ENCODE peak calls at places on chromosomes 12 and 14, in eight cellular contexts. N is T47D; H is activated naive CD4-positive, alpha-beta T cell treated with anti-CD3 and anti-CD28 coated beads, Interleukin-2, amount 50 U/mL, for 16 hours; K is G401; B is NT2/D1; J is dermis microvascular lymphatic vessel endothelial cell; R is fibroblast of mammary gland; T is germinal center. D is an unnamed sample.

GRCh38 chr12:116434155-116435065 is 124.8 kb upstream of the MAP1LC3B2 start:
- DNase-seq in N (peak; percentile 95), H (no peak), K (peak; percentile 53), B (no peak), J (peak; percentile 67), R (peak; percentile 92), T (no peak), D (no peak)

GRCh38 chr14:70555890-70556289 is 21.1 kb upstream of the ADAM20 start:
- DNase-seq in N (no peak), H (no peak), K (no peak), B (no peak), J (peak; percentile 17), R (peak; percentile 33), T (no peak), D (no peak)

GRCh38 chr12:47068539-47068938 is 10.9 kb upstream of the PCED1B start:
- DNase-seq in N (no peak), H (no peak), K (peak; percentile 38), B (no peak), J (no peak), R (peak; percentile 84), T (no peak), D (no peak)

GRCh38 chr12:67400742-67401141 is 131.6 kb downstream of the CAND1 start:
- DNase-seq in N (no peak), H (no peak), K (no peak), B (no peak), J (no peak), R (no peak), T (no peak), D (no peak)

GRCh38 chr12:119235352-119235751 is 56.6 kb downstream of the HSPB8 start:
- DNase-seq in N (no peak), H (no peak), K (no peak), B (no peak), J (no peak), R (no peak), T (no peak), D (no peak)

GRCh38 chr12:52082988-52083637 is 3.6 kb downstream of the SMIM41 start:
- DNase-seq in N (peak; percentile 54), H (peak; percentile 70), K (peak; percentile 66), B (no peak), J (peak; percentile 56), R (peak; percentile 64), T (peak; percentile 86), D (peak; percentile 89)

GRCh38 chr14:35244542-35244941 is 47.6 kb upstream of the PSMA6 start:
- DNase-seq in N (no peak), H (no peak), K (no peak), B (no peak), J (no peak), R (no peak), T (no peak), D (no peak)

GRCh38 chr12:131897875-131898274 is 3.5 kb downstream of the ULK1 start:
- DNase-seq in N (no peak), H (no peak), K (peak; percentile 38), B (no peak), J (no peak), R (no peak), T (no peak), D (no peak)

GRCh38 chr12:104006929-104007328 is 41.3 kb downstream of the TDG start:
- DNase-seq in N (no peak), H (no peak), K (no peak), B (no peak), J (peak; percentile 27), R (peak; percentile 78), T (no peak), D (no peak)

GRCh38 chr12:132168311-132169031 is 24.2 kb downstream of the NOC4L start:
- DNase-seq in N (no peak), H (peak; percentile 8), K (no peak), B (no peak), J (no peak), R (no peak), T (no peak), D (no peak)

GRCh38 chr14:21109377-21110260 is 8.8 kb downstream of the TMEM253 start:
- DNase-seq in N (no peak), H (no peak), K (no peak), B (no peak), J (no peak), R (no peak), T (no peak), D (no peak)

GRCh38 chr14:21263284-21264024 is 5.8 kb downstream of the HNRNPC start:
- DNase-seq in N (no peak), H (no peak), K (no peak), B (no peak), J (no peak), R (peak; percentile 57), T (no peak), D (no peak)

GRCh38 chr14:38209572-38210159 is 2.0 kb downstream of the SSTR1 start:
- DNase-seq in N (no peak), H (no peak), K (no peak), B (no peak), J (peak; percentile 3), R (peak; percentile 28), T (no peak), D (peak; percentile 13)

GRCh38 chr14:65164068-65164824 is 61.9 kb upstream of the MAX start:
- DNase-seq in N (peak; percentile 81), H (peak; percentile 32), K (peak; percentile 78), B (no peak), J (peak; percentile 54), R (peak; percentile 65), T (peak; percentile 58), D (peak; percentile 61)

GRCh38 chr12:27244680-27245005 is 557 bp downstream of the STK38L start:
- DNase-seq in N (no peak), H (no peak), K (peak; percentile 50), B (no peak), J (no peak), R (peak; percentile 68), T (no peak), D (no peak)

GRCh38 chr14:104851896-104852663 is 13.0 kb upstream of the CEP170B start:
- DNase-seq in N (no peak), H (no peak), K (no peak), B (no peak), J (no peak), R (peak; percentile 20), T (no peak), D (peak; percentile 18)

GRCh38 chr14:97432586-97432985 is 635.4 kb downstream of the VRK1 start:
- DNase-seq in N (no peak), H (no peak), K (no peak), B (no peak), J (no peak), R (no peak), T (no peak), D (no peak)

GRCh38 chr12:89084751-89085150 is 267.6 kb downstream of the DUSP6 start:
- DNase-seq in N (no peak), H (no peak), K (no peak), B (no peak), J (peak; percentile 59), R (peak; percentile 88), T (no peak), D (no peak)

GRCh38 chr12:2267624-2268477 is 215.1 kb downstream of the CACNA1C start:
- DNase-seq in N (no peak), H (no peak), K (peak; percentile 82), B (no peak), J (no peak), R (peak; percentile 75), T (no peak), D (peak; percentile 11)

GRCh38 chr12:123363743-123364531 is 710 bp downstream of the SBNO1 start:
- DNase-seq in N (peak; percentile 32), H (peak; percentile 35), K (peak; percentile 25), B (no peak), J (peak; percentile 33), R (no peak), T (peak; percentile 47), D (peak; percentile 57)

GRCh38 chr12:119322324-119322723 is 12.2 kb upstream of the CCDC60 start:
- DNase-seq in N (no peak), H (no peak), K (no peak), B (no peak), J (no peak), R (no peak), T (no peak), D (no peak)

GRCh38 chr12:91877461-91878230 is 268.0 kb downstream of the BTG1 start:
- DNase-seq in N (no peak), H (peak; percentile 43), K (no peak), B (no peak), J (no peak), R (no peak), T (no peak), D (no peak)

GRCh38 chr14:50717826-50718225 is 49.7 kb upstream of the SAV1 start:
- DNase-seq in N (no peak), H (no peak), K (no peak), B (no peak), J (no peak), R (no peak), T (no peak), D (no peak)

GRCh38 chr14:69573841-69574265 is 818 bp downstream of the CCDC177 start:
- DNase-seq in N (peak; percentile 35), H (peak; percentile 37), K (peak; percentile 58), B (no peak), J (no peak), R (no peak), T (no peak), D (peak; percentile 49)

GRCh38 chr12:108850854-108851573 is 6.4 kb downstream of the SSH1 start:
- DNase-seq in N (peak; percentile 15), H (no peak), K (peak; percentile 38), B (no peak), J (peak; percentile 96), R (peak; percentile 89), T (peak; percentile 36), D (peak; percentile 83)

GRCh38 chr12:108826115-108826806 is 31.1 kb downstream of the SSH1 start:
- DNase-seq in N (no peak), H (no peak), K (peak; percentile 82), B (no peak), J (peak; percentile 98), R (peak; percentile 98), T (peak; percentile 18), D (no peak)

GRCh38 chr12:78636253-78636855 is 228.2 kb upstream of the SYT1 start:
- DNase-seq in N (no peak), H (no peak), K (no peak), B (no peak), J (no peak), R (peak; percentile 12), T (no peak), D (no peak)

GRCh38 chr14:103393687-103394626 is 8.7 kb downstream of the MARK3 start:
- DNase-seq in N (peak; percentile 48), H (no peak), K (peak; percentile 54), B (no peak), J (peak; percentile 53), R (peak; percentile 65), T (no peak), D (peak; percentile 34)

GRCh38 chr12:48005750-48006021 is 1.4 kb upstream of the COL2A1 start:
- DNase-seq in N (no peak), H (no peak), K (no peak), B (no peak), J (no peak), R (no peak), T (no peak), D (no peak)

GRCh38 chr12:62537544-62537943 is 70.9 kb downstream of the MON2 start:
- DNase-seq in N (peak; percentile 35), H (no peak), K (no peak), B (no peak), J (peak; percentile 65), R (peak; percentile 81), T (no peak), D (no peak)

GRCh38 chr12:22856120-22856699 is 231.2 kb downstream of the ETNK1 start:
- DNase-seq in N (peak; percentile 61), H (no peak), K (peak; percentile 19), B (no peak), J (peak; percentile 31), R (peak; percentile 63), T (peak; percentile 5), D (peak; percentile 14)

GRCh38 chr12:77710209-77710608 is 120.5 kb upstream of the NAV3 start:
- DNase-seq in N (no peak), H (no peak), K (no peak), B (no peak), J (no peak), R (no peak), T (no peak), D (no peak)

GRCh38 chr12:32039917-32040575 is 66.6 kb upstream of the BICD1 start:
- DNase-seq in N (no peak), H (no peak), K (no peak), B (no peak), J (no peak), R (no peak), T (no peak), D (no peak)

GRCh38 chr14:68278568-68279436 is 459.2 kb downstream of the RAD51B start:
- DNase-seq in N (peak; percentile 43), H (no peak), K (no peak), B (no peak), J (no peak), R (peak; percentile 65), T (no peak), D (no peak)

D was measured in GM13976.